ENCODE peak calls at places on chromosomes 16 and 17, in four cellular contexts. One of them, this sample, is unnamed.

GRCh38 chr17:38848557-38848891 is 5.0 kb downstream of the RPL23 start:
- DNase-seq in mammary epithelial cell: no peak
- DNase-seq in Jurkat, Clone E6-1: no peak
- DNase-seq in RKO: no peak
- DNase-seq in this sample: no peak

GRCh38 chr17:45376171-45376564 is 56.5 kb downstream of the ARHGAP27 start:
- DNase-seq in mammary epithelial cell: no peak
- DNase-seq in Jurkat, Clone E6-1: peak
- DNase-seq in RKO: no peak
- DNase-seq in this sample: no peak

GRCh38 chr16:85379041-85380001 is 233.8 kb upstream of the GSE1 start:
- DNase-seq in mammary epithelial cell: no peak
- DNase-seq in Jurkat, Clone E6-1: no peak
- DNase-seq in RKO: no peak
- DNase-seq in this sample: no peak

GRCh38 chr16:7378024-7378695 is 45.5 kb downstream of the RBFOX1 start:
- DNase-seq in mammary epithelial cell: no peak
- DNase-seq in Jurkat, Clone E6-1: no peak
- DNase-seq in RKO: no peak
- DNase-seq in this sample: no peak

GRCh38 chr16:69089091-69089912 is 16.2 kb upstream of the HAS3 start:
- DNase-seq in mammary epithelial cell: no peak
- DNase-seq in Jurkat, Clone E6-1: no peak
- DNase-seq in RKO: no peak
- DNase-seq in this sample: no peak

GRCh38 chr17:78671607-78672404 is 94.6 kb upstream of the DNAH17 start:
- DNase-seq in mammary epithelial cell: no peak
- DNase-seq in Jurkat, Clone E6-1: no peak
- DNase-seq in RKO: peak
- DNase-seq in this sample: no peak

GRCh38 chr16:31529398-31530312 is 2.0 kb downstream of the AHSP start:
- DNase-seq in mammary epithelial cell: no peak
- DNase-seq in Jurkat, Clone E6-1: no peak
- DNase-seq in RKO: no peak
- DNase-seq in this sample: no peak

GRCh38 chr17:8459109-8459508 is 23.4 kb downstream of the NDEL1 start:
- DNase-seq in mammary epithelial cell: no peak
- DNase-seq in Jurkat, Clone E6-1: no peak
- DNase-seq in RKO: no peak
- DNase-seq in this sample: no peak

GRCh38 chr17:33057564-33057963 is 65.9 kb downstream of the SPACA3 start:
- DNase-seq in mammary epithelial cell: peak
- DNase-seq in Jurkat, Clone E6-1: no peak
- DNase-seq in RKO: no peak
- DNase-seq in this sample: no peak

GRCh38 chr16:10729649-10730048 is 14.0 kb upstream of the NUBP1 start:
- DNase-seq in mammary epithelial cell: peak
- DNase-seq in Jurkat, Clone E6-1: no peak
- DNase-seq in RKO: peak
- DNase-seq in this sample: no peak

GRCh38 chr16:29023279-29024278 is 38.7 kb downstream of the LAT start:
- DNase-seq in mammary epithelial cell: peak
- DNase-seq in Jurkat, Clone E6-1: no peak
- DNase-seq in RKO: peak
- DNase-seq in this sample: no peak

GRCh38 chr17:39822051-39822450 is 42.1 kb downstream of the IKZF3 start:
- DNase-seq in mammary epithelial cell: no peak
- DNase-seq in Jurkat, Clone E6-1: no peak
- DNase-seq in RKO: no peak
- DNase-seq in this sample: no peak

GRCh38 chr17:59652119-59652518 is 32.4 kb downstream of the CLTC start:
- DNase-seq in mammary epithelial cell: no peak
- DNase-seq in Jurkat, Clone E6-1: no peak
- DNase-seq in RKO: peak
- DNase-seq in this sample: no peak

GRCh38 chr16:75264999-75265910 is 13.8 kb upstream of the BCAR1 start:
- DNase-seq in mammary epithelial cell: no peak
- DNase-seq in Jurkat, Clone E6-1: no peak
- DNase-seq in RKO: no peak
- DNase-seq in this sample: no peak

GRCh38 chr17:77083547-77083946 is 57.2 kb upstream of the SEC14L1 start:
- DNase-seq in mammary epithelial cell: no peak
- DNase-seq in Jurkat, Clone E6-1: peak
- DNase-seq in RKO: no peak
- DNase-seq in this sample: no peak

GRCh38 chr17:73342057-73342522 is 30.3 kb upstream of the CDC42EP4 start:
- DNase-seq in mammary epithelial cell: peak
- DNase-seq in Jurkat, Clone E6-1: no peak
- DNase-seq in RKO: no peak
- DNase-seq in this sample: peak

GRCh38 chr17:78414178-78415162 is 36.0 kb downstream of the PGS1 start:
- DNase-seq in mammary epithelial cell: no peak
- DNase-seq in Jurkat, Clone E6-1: no peak
- DNase-seq in RKO: no peak
- DNase-seq in this sample: no peak

GRCh38 chr16:50272111-50272571 is 5.8 kb downstream of the ADCY7 start:
- DNase-seq in mammary epithelial cell: no peak
- DNase-seq in Jurkat, Clone E6-1: no peak
- DNase-seq in RKO: no peak
- DNase-seq in this sample: no peak

GRCh38 chr17:64498308-64499203 is 1.7 kb upstream of the POLG2 start:
- DNase-seq in mammary epithelial cell: peak
- DNase-seq in Jurkat, Clone E6-1: no peak
- DNase-seq in RKO: peak
- DNase-seq in this sample: no peak

GRCh38 chr17:79085154-79085920 is 10.7 kb downstream of the ENGASE start:
- DNase-seq in mammary epithelial cell: no peak
- DNase-seq in Jurkat, Clone E6-1: no peak
- DNase-seq in RKO: no peak
- DNase-seq in this sample: no peak

GRCh38 chr17:81322271-81323082 is 27.4 kb upstream of the SLC38A10 start:
- DNase-seq in mammary epithelial cell: no peak
- DNase-seq in Jurkat, Clone E6-1: peak
- DNase-seq in RKO: peak
- DNase-seq in this sample: no peak

GRCh38 chr17:38869647-38870258 is at the start of gene LASP1:
- DNase-seq in mammary epithelial cell: peak
- DNase-seq in Jurkat, Clone E6-1: peak
- DNase-seq in RKO: peak
- DNase-seq in this sample: peak

GRCh38 chr16:48382131-48382530 is 3.1 kb downstream of the SIAH1 start:
- DNase-seq in mammary epithelial cell: no peak
- DNase-seq in Jurkat, Clone E6-1: no peak
- DNase-seq in RKO: no peak
- DNase-seq in this sample: no peak

GRCh38 chr17:64420143-64420670 is 28.7 kb upstream of the MILR1 start:
- DNase-seq in mammary epithelial cell: peak
- DNase-seq in Jurkat, Clone E6-1: peak
- DNase-seq in RKO: peak
- DNase-seq in this sample: peak

GRCh38 chr17:21046215-21046614 is 3.4 kb upstream of the USP22 start:
- DNase-seq in mammary epithelial cell: no peak
- DNase-seq in Jurkat, Clone E6-1: no peak
- DNase-seq in RKO: no peak
- DNase-seq in this sample: no peak